ENCODE peak calls at places on chromosome 15, in five cellular contexts. Z is transverse colon, M is body of pancreas, K is stomach, Y is A549. C is an unnamed sample.
A peak's percentile ranks its signal among the peaks of the same experiment; 100 is the strongest.

GRCh38 chr15:80419546-80419945 is 15.4 kb downstream of the ARNT2 start:
- DNase-seq in Y (no peak), K (no peak), M (peak; percentile 62), Z (no peak), C (no peak)

GRCh38 chr15:55389276-55389631 is 18.9 kb downstream of the CCPG1 start:
- DNase-seq in M (no peak), K (no peak), Z (no peak), Y (peak; percentile 33), C (no peak)

GRCh38 chr15:90907051-90907660 is 4.1 kb downstream of the MAN2A2 start:
- DNase-seq in Z (no peak), K (no peak), M (no peak), Y (no peak), C (no peak)

GRCh38 chr15:79025201-79025600 is 65.4 kb downstream of the RASGRF1 start:
- DNase-seq in Z (peak; percentile 23), Y (no peak), K (no peak), M (no peak), C (peak; percentile 59)

GRCh38 chr15:64905941-64906340 is 5.8 kb upstream of the ANKDD1A start:
- DNase-seq in M (no peak), K (no peak), Y (no peak), Z (no peak), C (no peak)

GRCh38 chr15:25062551-25063430 is 108.0 kb downstream of the SNRPN start:
- DNase-seq in Z (no peak), Y (no peak), M (no peak), K (no peak), C (no peak)

GRCh38 chr15:99076555-99077308 is 28.1 kb upstream of the SYNM start:
- DNase-seq in Y (peak; percentile 80), M (peak; percentile 81), K (peak; percentile 49), Z (peak; percentile 48), C (peak; percentile 64)

GRCh38 chr15:70916531-70916930 is 23.9 kb downstream of the LRRC49 start:
- DNase-seq in M (no peak), Y (no peak), K (no peak), Z (no peak), C (peak; percentile 10)

GRCh38 chr15:26157081-26157480 is 294.0 kb upstream of the ATP10A start:
- DNase-seq in Y (no peak), K (no peak), Z (no peak), M (peak; percentile 28), C (no peak)

GRCh38 chr15:79065744-79066376 is 24.7 kb downstream of the RASGRF1 start:
- DNase-seq in Y (no peak), K (no peak), M (peak; percentile 32), Z (no peak), C (no peak)

GRCh38 chr15:99303881-99304280 is 52.6 kb downstream of the LRRC28 start:
- DNase-seq in M (no peak), Z (no peak), K (no peak), Y (no peak), C (no peak)

DNA sequence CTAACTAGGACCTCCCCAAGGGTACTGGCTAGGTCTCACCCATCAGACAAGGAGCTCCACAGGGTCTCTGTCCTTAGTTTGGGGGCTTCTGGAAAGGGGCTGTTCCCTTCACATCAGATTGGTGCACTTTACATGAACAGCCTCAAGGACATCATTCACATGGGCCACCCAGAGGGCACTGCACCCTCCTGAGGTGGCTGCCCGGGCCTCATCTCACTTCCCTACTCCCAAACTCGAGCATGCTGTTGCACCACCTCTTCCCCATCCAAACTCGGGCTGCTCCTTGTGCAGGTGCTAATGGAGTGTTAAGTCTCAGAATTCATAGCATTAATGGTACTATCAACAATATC is 48.1 kb downstream of the RAB11A start:
- DNase-seq in Z (no peak), M (no peak), Y (no peak), K (no peak), C (no peak)
- H3K4me1 ChIP-seq in Z (peaks cover 6% of the 10 kb centered on the region), M (peaks cover 37% of the 10 kb centered on the region), Y (peaks cover 4% of the 10 kb centered on the region), K (peaks cover 17% of the 10 kb centered on the region), C (no peaks in the 10 kb centered on the region)

GRCh38 chr15:40097968-40098476 is 10.7 kb downstream of the BMF start:
- DNase-seq in M (peak; percentile 83), Y (no peak), Z (peak; percentile 69), K (peak; percentile 73), C (no peak)

GRCh38 chr15:40096094-40096876 is 12.4 kb downstream of the BMF start:
- DNase-seq in Z (no peak), K (no peak), M (no peak), Y (no peak), C (no peak)

GRCh38 chr15:40100133-40100946 is 8.3 kb downstream of the BMF start:
- DNase-seq in Y (no peak), K (no peak), Z (no peak), M (peak; percentile 83), C (no peak)

GRCh38 chr15:40097096-40097967 is 11.3 kb downstream of the BMF start:
- DNase-seq in K (no peak), M (no peak), Z (no peak), Y (no peak), C (no peak)

GRCh38 chr15:40098489-40099261 is 10.0 kb downstream of the BMF start:
- DNase-seq in M (peak; percentile 94), Y (peak; percentile 90), Z (peak; percentile 80), K (peak; percentile 82), C (peak; percentile 84)
- TF ChIP-seq CTCF in M (no peak), Y (no peak), Z (no peak), K (no peak), C (no peak)

DNA sequence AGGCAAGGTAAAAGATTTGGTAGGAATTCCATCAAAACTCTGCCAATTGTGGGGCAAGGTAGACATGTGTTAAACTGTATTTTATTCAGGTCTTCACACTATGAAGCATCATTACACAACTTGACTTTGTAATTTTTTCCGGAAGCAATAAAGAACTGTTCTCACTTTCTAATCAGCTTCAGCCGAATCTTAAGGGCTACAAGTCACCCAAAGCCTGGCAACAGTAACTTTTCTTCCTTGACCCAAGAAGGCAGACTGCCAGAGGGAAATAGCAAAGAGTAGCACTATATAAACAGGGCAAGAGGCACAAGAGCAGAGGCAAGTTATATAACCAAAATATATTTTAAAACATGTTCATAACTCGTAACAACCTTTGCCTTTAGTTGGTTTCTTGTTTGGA is 1.5 kb downstream of the SLTM start:
- DNase-seq in Z (peak; percentile 25), M (peak; percentile 60), K (peak; percentile 46), Y (peak; percentile 27), C (no peak)
- H3K4me1 ChIP-seq in Z (peaks cover 32% of the 10 kb centered on the region), M (peaks cover 23% of the 10 kb centered on the region), K (peaks cover 24% of the 10 kb centered on the region), Y (peaks cover 22% of the 10 kb centered on the region), C (no peaks in the 10 kb centered on the region)

GRCh38 chr15:63111481-63111880 is 10.2 kb upstream of the LACTB start:
- DNase-seq in Z (no peak), K (no peak), M (no peak), Y (no peak), C (no peak)
- TF ChIP-seq CTCF in Z (no peak), K (no peak), M (no peak), Y (no peak), C (no peak)

DNA sequence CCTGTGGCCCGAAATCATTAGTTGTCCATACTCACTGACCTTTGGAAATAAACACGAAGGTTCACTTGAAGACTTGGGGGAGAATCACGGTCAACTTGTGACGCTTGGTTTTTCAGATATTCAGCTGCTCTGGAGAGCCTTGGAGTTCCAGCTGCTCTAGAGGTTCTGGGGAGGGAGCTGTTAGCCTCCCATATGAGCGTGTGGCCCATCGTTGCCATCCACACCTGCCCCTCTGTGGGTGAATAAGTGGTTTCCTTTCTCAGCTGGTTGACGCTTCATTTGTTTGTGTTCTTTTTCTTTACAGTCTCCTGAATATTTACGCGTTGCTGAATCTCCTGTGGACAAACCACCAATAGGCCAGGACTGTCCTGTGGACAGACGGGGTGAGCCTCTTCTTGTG is 35.6 kb downstream of the APBA2 start:
- DNase-seq in K (no peak), Y (no peak), Z (no peak), M (no peak), C (no peak)
- H3K4me1 ChIP-seq in K (no peaks in the 10 kb centered on the region), Y (peaks cover 9% of the 10 kb centered on the region), Z (no peaks in the 10 kb centered on the region), M (no peaks in the 10 kb centered on the region), C (no peaks in the 10 kb centered on the region)

GRCh38 chr15:29364429-29365078 is 94.9 kb upstream of the NSMCE3 start:
- DNase-seq in K (no peak), M (no peak), Y (peak; percentile 33), Z (no peak), C (no peak)
- TF ChIP-seq CTCF in K (no peak), M (no peak), Y (peak; percentile 11), Z (peak; percentile 33), C (peak; percentile 19)

GRCh38 chr15:83424101-83424500 is 23.0 kb upstream of the SH3GL3 start:
- DNase-seq in M (no peak), Z (no peak), K (no peak), Y (no peak), C (no peak)
- H3K4me1 ChIP-seq in M (no peaks in the 10 kb centered on the region), Z (no peaks in the 10 kb centered on the region), K (no peaks in the 10 kb centered on the region), Y (no peaks in the 10 kb centered on the region), C (no peaks in the 10 kb centered on the region)

GRCh38 chr15:44298878-44299277 is 10.4 kb downstream of the GOLM2 start:
- DNase-seq in K (no peak), Y (peak; percentile 14), M (no peak), Z (no peak), C (peak; percentile 70)
- TF ChIP-seq CTCF in K (no peak), Y (peak; percentile 19), M (no peak), Z (peak; percentile 21), C (peak; percentile 79)

GRCh38 chr15:57597431-57597830 is 5.7 kb downstream of the MYZAP start:
- DNase-seq in Y (no peak), K (peak; percentile 49), M (no peak), Z (no peak), C (no peak)

GRCh38 chr15:57594479-57594878 is 2.8 kb downstream of the MYZAP start:
- DNase-seq in M (no peak), K (no peak), Y (no peak), Z (no peak), C (no peak)

GRCh38 chr15:57596978-57597377 is 5.3 kb downstream of the MYZAP start:
- DNase-seq in M (peak; percentile 83), Z (no peak), K (no peak), Y (no peak), C (no peak)

GRCh38 chr15:57595011-57595866 is 3.5 kb downstream of the MYZAP start:
- DNase-seq in M (peak; percentile 89), Y (no peak), K (peak; percentile 77), Z (no peak), C (peak; percentile 67)

DNA sequence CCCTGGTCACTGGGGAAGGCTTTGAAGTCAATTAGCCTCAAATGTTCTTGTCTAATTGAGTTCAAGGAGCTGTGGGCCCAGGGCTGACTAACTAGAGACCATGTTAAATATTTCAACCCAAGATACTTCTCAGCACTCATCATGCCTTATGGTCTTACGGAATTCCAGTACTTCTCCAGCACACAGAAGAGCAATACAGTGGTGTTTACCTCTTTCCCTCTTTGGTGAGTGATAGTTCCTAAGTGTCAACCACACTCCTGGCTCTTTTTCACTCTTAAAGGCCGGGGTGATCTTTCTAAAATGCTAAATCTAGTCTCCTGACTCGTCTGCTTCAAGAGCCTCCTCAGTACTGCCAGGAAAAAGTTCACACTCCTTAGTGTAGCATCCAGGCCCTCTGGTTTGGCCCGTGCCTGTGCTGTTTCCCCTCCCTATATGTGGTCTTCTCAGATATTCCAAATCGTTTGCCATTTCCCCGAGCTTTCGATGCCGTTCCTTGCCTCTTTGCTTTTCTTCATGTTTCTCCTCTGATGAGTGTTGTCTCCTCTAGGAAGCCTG is 4.7 kb downstream of the MYZAP start:
- DNase-seq in M (no peak), Z (no peak), Y (no peak), K (no peak), C (no peak)
- H3K4me1 ChIP-seq in M (peaks cover 83% of the 10 kb centered on the region), Z (peaks cover 50% of the 10 kb centered on the region), Y (peaks cover 6% of the 10 kb centered on the region), K (peaks cover 61% of the 10 kb centered on the region), C (peaks cover 12% of the 10 kb centered on the region)